ENCODE peak calls at places on chromosomes 11 and 22, in five cellular contexts. C is astrocyte of the cerebellum; G is CD8-positive, alpha-beta T cell; Z is fibroblast of villous mesenchyme; H is spleen. K is an unnamed sample.

GRCh38 chr11:128607819-128608218 is 20.5 kb upstream of the ETS1 start:
- DNase-seq in H (no peak), C (no peak), Z (no peak), G (no peak), K (no peak)

GRCh38 chr11:109017489-109017888 is 352.6 kb downstream of the DDX10 start:
- DNase-seq in Z (no peak), C (no peak), G (no peak), H (no peak), K (no peak)

GRCh38 chr11:119361961-119362725 is 15.6 kb upstream of the MFRP start:
- DNase-seq in Z (no peak), C (no peak), G (no peak), H (peak; percentile 9), K (no peak)

GRCh38 chr22:24727218-24727851 is 47.2 kb downstream of the PIWIL3 start:
- DNase-seq in C (peak; percentile 88), H (no peak), Z (peak; percentile 94), G (no peak), K (peak; percentile 47)

GRCh38 chr22:46735747-46736608 is 2.1 kb downstream of the CERK start:
- DNase-seq in Z (no peak), G (no peak), C (no peak), H (no peak), K (no peak)

GRCh38 chr11:23973244-23973643 is 523.6 kb upstream of the LUZP2 start:
- DNase-seq in C (no peak), Z (no peak), H (no peak), G (no peak), K (no peak)

GRCh38 chr11:13168281-13168680 is 109.3 kb upstream of the BMAL1 start:
- DNase-seq in Z (no peak), C (no peak), H (no peak), G (no peak), K (no peak)

GRCh38 chr11:83978942-83979341 is 692.8 kb upstream of the CCDC90B start:
- DNase-seq in G (no peak), Z (no peak), C (no peak), H (no peak), K (no peak)

GRCh38 chr11:66870616-66871520 is 14.0 kb downstream of the LRFN4 start:
- DNase-seq in Z (no peak), C (no peak), G (no peak), H (no peak), K (no peak)

GRCh38 chr11:64916040-64916847 is 765 bp downstream of the ATG2A start:
- DNase-seq in Z (peak; percentile 82), G (peak; percentile 47), H (peak; percentile 89), C (no peak), K (no peak)

GRCh38 chr11:133830931-133831907 is 14.1 kb downstream of the SPATA19 start:
- DNase-seq in C (no peak), G (peak; percentile 8), H (no peak), Z (no peak), K (no peak)

GRCh38 chr11:74284466-74284865 is 27.0 kb downstream of the P4HA3 start:
- DNase-seq in H (no peak), G (no peak), C (no peak), Z (no peak), K (no peak)

GRCh38 chr22:40176921-40177737 is 596 bp upstream of the TNRC6B start:
- DNase-seq in Z (peak; percentile 83), C (no peak), G (peak; percentile 78), H (peak; percentile 78), K (no peak)

GRCh38 chr11:131392528-131393255 is 22.3 kb downstream of the NTM start:
- DNase-seq in H (no peak), Z (no peak), G (no peak), C (no peak), K (no peak)

GRCh38 chr22:46079861-46080821 is 70.2 kb upstream of the PPARA start:
- DNase-seq in H (peak; percentile 78), Z (peak; percentile 80), G (no peak), C (no peak), K (no peak)

GRCh38 chr22:30863161-30863833 is 105.3 kb downstream of the MORC2 start:
- DNase-seq in G (no peak), H (peak; percentile 25), C (no peak), Z (no peak), K (no peak)

GRCh38 chr11:22449441-22449840 is 111.3 kb downstream of the SLC17A6 start:
- DNase-seq in G (no peak), Z (no peak), C (no peak), H (no peak), K (no peak)

GRCh38 chr22:30922151-30922611 is 46.4 kb downstream of the MORC2 start:
- DNase-seq in Z (peak; percentile 68), G (peak; percentile 88), H (peak; percentile 91), C (no peak), K (peak; percentile 3)

GRCh38 chr11:118202599-118203422 is 22.0 kb downstream of the JAML start:
- DNase-seq in H (no peak), G (peak; percentile 69), Z (no peak), C (no peak), K (no peak)

GRCh38 chr11:8268530-8269461 is 5.1 kb upstream of the LMO1 start:
- DNase-seq in C (no peak), Z (no peak), G (no peak), H (peak; percentile 74), K (no peak)
- H3K4me3 ChIP-seq in C (no peak overlapping the region), Z (no peak overlapping the region), G (peak overlapping the region; percentile 30), H (peak overlapping the region; percentile 53), K (peak overlapping the region; percentile 27)

GRCh38 chr22:36816338-36816634 is 549 bp downstream of the PVALB start:
- DNase-seq in H (no peak), G (no peak), Z (no peak), C (no peak), K (no peak)
- H3K4me3 ChIP-seq in H (peak overlapping the region; percentile 11), G (no peak overlapping the region), Z (no peak overlapping the region), C (no peak overlapping the region), K (no peak overlapping the region)

DNA sequence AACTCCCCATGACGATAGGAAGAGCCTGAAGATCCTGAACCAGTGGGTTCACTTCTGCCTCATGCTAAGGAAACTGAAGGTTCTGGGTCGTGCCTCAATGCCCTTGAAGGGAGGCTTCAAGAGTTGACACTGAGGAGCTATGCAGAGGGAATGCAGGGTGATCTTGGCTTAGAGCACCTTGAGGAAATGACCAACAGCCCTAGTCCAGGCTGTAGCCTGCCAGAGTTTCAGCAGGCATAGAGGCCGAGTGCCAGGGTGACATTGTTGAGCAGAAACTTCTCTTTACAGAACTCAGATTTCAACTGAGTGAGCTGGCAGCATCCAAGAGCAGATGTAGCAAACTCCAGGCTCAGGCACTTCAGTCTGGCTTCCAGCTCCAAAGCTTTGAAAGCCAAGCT is 23.1 kb upstream of the CAPRIN1 start:
- DNase-seq in Z (no peak), G (no peak), H (no peak), C (no peak), K (no peak)
- H3K4me3 ChIP-seq in Z (no peak overlapping the region), G (no peak overlapping the region), H (no peak overlapping the region), C (no peak overlapping the region), K (no peak overlapping the region)

GRCh38 chr22:39080052-39080762 is 3.1 kb downstream of the APOBEC3G start:
- DNase-seq in Z (no peak), C (no peak), G (no peak), H (peak; percentile 77), K (no peak)

GRCh38 chr22:39083212-39084165 is 6.4 kb downstream of the APOBEC3G start:
- DNase-seq in C (no peak), H (peak; percentile 60), Z (no peak), G (no peak), K (no peak)

GRCh38 chr22:39080993-39081513 is 4.0 kb downstream of the APOBEC3G start:
- DNase-seq in Z (no peak), H (peak; percentile 51), G (no peak), C (no peak), K (no peak)

GRCh38 chr22:39084666-39085065 is 7.6 kb downstream of the APOBEC3G start:
- DNase-seq in C (no peak), G (no peak), H (peak; percentile 54), Z (no peak), K (no peak)

GRCh38 chr22:39081557-39081956 is 4.5 kb downstream of the APOBEC3G start:
- DNase-seq in Z (no peak), G (no peak), H (peak; percentile 36), C (no peak), K (no peak)
- H3K4me3 ChIP-seq in Z (no peak overlapping the region), G (no peak overlapping the region), H (no peak overlapping the region), C (no peak overlapping the region), K (no peak overlapping the region)

DNA sequence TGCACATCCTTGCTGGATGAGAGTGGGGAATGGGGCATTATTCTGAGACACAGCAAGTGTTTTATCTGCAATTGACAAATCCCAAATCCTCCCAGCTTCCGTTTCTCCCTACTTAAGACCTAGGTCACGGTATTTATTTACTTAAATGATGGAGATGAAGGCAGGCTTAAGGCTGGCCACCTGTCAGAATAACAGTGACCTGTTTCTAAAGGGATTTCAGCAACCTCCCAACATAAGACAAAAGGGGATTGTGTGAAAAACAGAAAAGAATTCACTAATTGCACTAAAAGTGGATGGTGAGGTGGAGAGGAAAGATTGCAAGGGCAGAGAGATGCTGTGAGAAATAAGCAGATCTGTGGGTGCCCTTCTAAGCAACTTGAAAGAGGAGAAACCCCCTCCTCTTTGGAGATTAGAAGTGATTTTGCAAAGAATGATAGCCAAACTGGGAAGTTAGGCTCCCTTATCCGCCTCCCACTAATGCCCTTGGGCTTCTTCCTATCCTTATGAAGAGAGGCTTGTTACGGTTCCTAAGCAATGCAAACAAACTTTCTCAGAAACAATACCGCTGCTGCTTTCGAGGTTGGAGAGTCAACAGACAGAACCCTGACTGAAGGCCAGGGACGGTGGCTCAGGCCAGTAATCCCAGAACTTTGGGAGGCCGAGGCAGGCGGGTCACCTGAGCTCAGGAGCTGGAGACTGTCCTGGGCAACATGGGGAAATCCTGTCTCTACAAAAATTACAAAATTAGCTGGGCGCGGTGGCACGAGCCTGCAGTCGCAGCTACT is 84.3 kb downstream of the ARL14EP start:
- DNase-seq in H (no peak), G (no peak), Z (no peak), C (no peak), K (no peak)
- H3K4me3 ChIP-seq in H (no peak overlapping the region), G (no peak overlapping the region), Z (no peak overlapping the region), C (no peak overlapping the region), K (no peak overlapping the region)

GRCh38 chr11:126799974-126800373 is 200.6 kb downstream of the KIRREL3 start:
- DNase-seq in Z (no peak), C (no peak), H (no peak), G (no peak), K (no peak)
- H3K4me3 ChIP-seq in Z (no peak overlapping the region), C (no peak overlapping the region), H (no peak overlapping the region), G (no peak overlapping the region), K (no peak overlapping the region)

GRCh38 chr11:112195906-112196305 is 20.6 kb downstream of the BCO2 start:
- DNase-seq in H (no peak), G (no peak), C (no peak), Z (peak; percentile 93), K (no peak)
- H3K4me3 ChIP-seq in H (no peak overlapping the region), G (no peak overlapping the region), C (no peak overlapping the region), Z (no peak overlapping the region), K (no peak overlapping the region)